ENCODE peak calls at places on chromosomes 3 and 15, in nine cellular contexts. M is K562, K is NT2/D1, Y is colonic mucosa, N is HepG2, T is transverse colon, F is ovary, L is heart right ventricle, C is foreskin keratinocyte. J is an unnamed sample.

GRCh38 chr3:110680365-110680909 is 391.2 kb upstream of the NECTIN3 start:
- DNase-seq in F (no peak), K (no peak), N (no peak), Y (no peak), C (no peak), T (no peak), L (no peak), M (no peak), J (no peak)

GRCh38 chr3:74273091-74273490 is 341.4 kb downstream of the CNTN3 start:
- DNase-seq in T (peak; percentile 18), N (no peak), F (no peak), C (no peak), L (no peak), Y (peak; percentile 36), M (no peak), K (no peak), J (no peak)

GRCh38 chr3:193885832-193886231 is 250.1 kb upstream of the HES1 start:
- DNase-seq in C (no peak), K (no peak), F (no peak), N (peak; percentile 7), T (peak; percentile 89), L (no peak), Y (peak; percentile 96), M (no peak), J (no peak)

GRCh38 chr15:60916032-60916673 is 312.9 kb downstream of the RORA start:
- DNase-seq in K (no peak), L (no peak), Y (no peak), M (no peak), N (no peak), C (no peak), T (no peak), F (no peak), J (no peak)

GRCh38 chr3:11774296-11774877 is 72.3 kb downstream of the TAMM41 start:
- DNase-seq in T (peak; percentile 45), F (no peak), K (peak; percentile 66), Y (peak; percentile 49), M (peak; percentile 33), N (peak; percentile 52), L (no peak), C (no peak), J (no peak)

GRCh38 chr15:68558318-68559305 is 20.2 kb upstream of the CORO2B start:
- DNase-seq in K (no peak), L (no peak), Y (no peak), C (no peak), T (peak; percentile 18), N (no peak), F (no peak), M (no peak), J (no peak)

GRCh38 chr3:127066635-127067034 is 83.7 kb downstream of the PLXNA1 start:
- DNase-seq in Y (no peak), T (no peak), F (no peak), M (no peak), C (no peak), L (no peak), K (no peak), N (no peak), J (no peak)

GRCh38 chr3:168655591-168655990 is 559.9 kb upstream of the GOLIM4 start:
- DNase-seq in C (no peak), N (no peak), F (no peak), Y (no peak), M (no peak), T (no peak), K (no peak), L (no peak), J (no peak)

GRCh38 chr3:170054204-170054603 is 16.4 kb downstream of the GPR160 start:
- DNase-seq in N (no peak), K (no peak), L (no peak), T (no peak), C (no peak), F (no peak), M (no peak), Y (no peak), J (no peak)

GRCh38 chr3:36965440-36965839 is 20.6 kb upstream of the TRANK1 start:
- DNase-seq in N (no peak), Y (no peak), L (no peak), F (no peak), T (no peak), M (no peak), C (no peak), K (no peak), J (no peak)

GRCh38 chr3:72520690-72521308 is 327.4 kb downstream of the SHQ1 start:
- DNase-seq in K (no peak), M (no peak), L (no peak), T (no peak), Y (no peak), C (peak; percentile 42), N (peak; percentile 53), F (no peak), J (no peak)

GRCh38 chr3:193028283-193028682 is 110.6 kb upstream of the MB21D2 start:
- DNase-seq in T (no peak), L (no peak), M (no peak), N (no peak), Y (no peak), F (no peak), C (no peak), K (no peak), J (no peak)

GRCh38 chr3:129211345-129211744 is 27.6 kb upstream of the CNBP start:
- DNase-seq in K (no peak), C (no peak), F (no peak), T (no peak), N (no peak), L (no peak), Y (no peak), M (no peak), J (no peak)

GRCh38 chr3:39528844-39529243 is 61.4 kb downstream of the MOBP start:
- DNase-seq in T (no peak), C (no peak), M (no peak), F (no peak), N (no peak), L (no peak), K (no peak), Y (no peak), J (no peak)

GRCh38 chr3:101567528-101568317 is 6.1 kb downstream of the TRMT10C start:
- DNase-seq in T (no peak), K (no peak), Y (no peak), C (no peak), N (no peak), M (peak; percentile 23), L (no peak), F (no peak), J (no peak)

DNA sequence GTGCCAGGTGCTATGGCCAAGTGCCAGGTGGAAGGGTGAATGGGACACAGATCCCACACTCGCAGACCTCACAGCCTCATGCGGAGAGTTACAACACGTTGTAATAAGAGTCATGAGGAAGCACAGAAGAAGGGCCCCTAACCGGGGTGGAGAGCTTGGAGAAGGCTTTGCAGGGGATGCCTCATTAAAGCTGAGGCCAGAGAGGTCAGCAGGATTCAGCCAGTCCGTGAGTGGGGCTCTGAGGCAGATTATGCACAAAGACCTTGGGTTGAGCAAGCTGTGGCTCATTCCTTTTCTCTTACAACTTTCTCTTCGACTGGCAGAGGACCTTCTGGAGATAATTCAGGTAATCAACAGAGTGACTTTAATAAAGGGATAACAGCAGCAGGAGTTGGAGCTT is 65.3 kb upstream of the SNRK start:
- DNase-seq in C (no peak), Y (no peak), M (no peak), T (no peak), F (no peak), L (no peak), N (no peak), K (no peak), J (no peak)
- H3K4me1 ChIP-seq in C (peaks cover 4% of the 10 kb centered on the region), Y (no peaks in the 10 kb centered on the region), M (no peaks in the 10 kb centered on the region), T (no peaks in the 10 kb centered on the region), F (no peaks in the 10 kb centered on the region), L (no peaks in the 10 kb centered on the region), N (no peaks in the 10 kb centered on the region), K (no peaks in the 10 kb centered on the region), J (no peaks in the 10 kb centered on the region)

DNA sequence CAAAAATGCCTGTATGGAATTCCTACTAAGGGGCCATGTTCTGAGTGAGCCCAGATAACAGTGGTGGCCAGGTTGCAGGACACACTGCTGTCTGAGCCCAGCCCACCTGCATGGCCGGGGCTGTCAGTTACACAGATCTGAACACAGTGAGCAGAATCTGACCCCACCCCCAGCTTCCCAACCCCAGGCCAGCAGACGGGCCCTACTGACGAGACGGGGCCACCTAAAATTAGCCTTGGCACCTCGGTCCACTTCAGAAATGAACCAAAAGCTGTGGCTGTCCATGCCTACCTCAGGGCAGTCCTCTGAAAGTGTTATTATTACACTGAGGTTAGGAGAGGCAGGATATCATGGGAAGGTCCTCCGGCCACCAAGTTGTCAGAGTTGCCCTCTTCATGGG is 51.8 kb downstream of the LMCD1 start:
- DNase-seq in L (no peak), K (no peak), N (no peak), M (no peak), Y (no peak), T (no peak), F (no peak), C (no peak), J (peak; percentile 71)
- H3K4me1 ChIP-seq in L (peaks cover 66% of the 10 kb centered on the region), K (peaks cover 5% of the 10 kb centered on the region), N (no peaks in the 10 kb centered on the region), M (no peaks in the 10 kb centered on the region), Y (no peaks in the 10 kb centered on the region), T (no peaks in the 10 kb centered on the region), F (peaks cover 27% of the 10 kb centered on the region), C (no peaks in the 10 kb centered on the region), J (peaks cover 67% of the 10 kb centered on the region)

GRCh38 chr3:62367735-62368704 is 5.3 kb downstream of the FEZF2 start:
- DNase-seq in L (no peak), K (no peak), C (no peak), Y (no peak), T (no peak), N (no peak), F (no peak), M (no peak), J (no peak)

GRCh38 chr3:62371032-62371734 is 2.2 kb downstream of the FEZF2 start:
- DNase-seq in N (no peak), L (no peak), M (no peak), T (no peak), Y (no peak), C (no peak), K (no peak), F (no peak), J (no peak)

GRCh38 chr3:62370112-62371031 is 3.0 kb downstream of the FEZF2 start:
- DNase-seq in N (no peak), M (no peak), T (no peak), C (no peak), F (no peak), Y (no peak), K (no peak), L (no peak), J (no peak)

GRCh38 chr3:62368705-62369475 is 4.5 kb downstream of the FEZF2 start:
- DNase-seq in K (no peak), L (no peak), C (no peak), M (no peak), T (no peak), N (no peak), F (no peak), Y (no peak), J (no peak)

GRCh38 chr3:62369476-62369743 is 3.9 kb downstream of the FEZF2 start:
- DNase-seq in F (no peak), N (no peak), Y (no peak), L (no peak), C (no peak), M (no peak), K (no peak), T (no peak), J (no peak)
- H3K4me1 ChIP-seq in F (peaks cover 2% of the 10 kb centered on the region), N (no peaks in the 10 kb centered on the region), Y (no peaks in the 10 kb centered on the region), L (peaks cover 28% of the 10 kb centered on the region), C (no peaks in the 10 kb centered on the region), M (no peaks in the 10 kb centered on the region), K (peaks cover 30% of the 10 kb centered on the region), T (peaks cover 31% of the 10 kb centered on the region), J (peaks cover 8% of the 10 kb centered on the region)

DNA sequence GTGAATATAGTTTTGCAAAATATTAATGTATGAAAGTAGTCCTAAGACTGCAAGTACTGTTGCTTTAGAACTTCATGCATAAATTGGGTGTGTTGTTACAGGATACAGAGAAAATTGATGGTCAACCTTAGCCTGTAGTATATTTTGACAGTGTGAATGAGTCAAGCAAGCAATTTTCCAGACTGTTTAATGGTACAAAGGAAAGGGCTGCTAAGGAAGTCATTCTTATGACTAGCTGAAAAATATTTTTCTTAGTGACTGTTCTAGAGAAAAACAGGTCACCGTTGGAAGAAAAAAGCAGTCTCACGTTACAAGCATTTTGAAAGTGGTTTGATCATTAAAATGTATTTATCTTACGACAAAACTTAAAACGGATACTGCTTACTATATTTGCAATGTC is 49.2 kb downstream of the MBNL1 start:
- DNase-seq in F (no peak), T (no peak), M (no peak), L (no peak), C (no peak), Y (no peak), K (no peak), N (no peak), J (no peak)
- H3K4me1 ChIP-seq in F (peaks cover 2% of the 10 kb centered on the region), T (peaks cover 80% of the 10 kb centered on the region), M (peaks cover 5% of the 10 kb centered on the region), L (peaks cover 76% of the 10 kb centered on the region), C (no peaks in the 10 kb centered on the region), Y (peaks cover 5% of the 10 kb centered on the region), K (no peaks in the 10 kb centered on the region), N (peaks cover 26% of the 10 kb centered on the region), J (peaks cover 96% of the 10 kb centered on the region)

J was measured in psoas muscle.